ENCODE peak calls at places on chromosomes 12 and 14, in nine cellular contexts. One of them, this sample, is unnamed.

GRCh38 chr12:110575326-110575725 is 7.8 kb downstream of the PPTC7 start:
- DNase-seq in astrocyte: no peak
- DNase-seq in heart right ventricle: no peak
- DNase-seq in PC-9: peak
- DNase-seq in CD4-positive, alpha-beta T cell: no peak
- DNase-seq in H9: no peak
- DNase-seq in mammary epithelial cell: no peak
- DNase-seq in IMR-90: no peak
- DNase-seq in GM23248: no peak
- DNase-seq in this sample: no peak

GRCh38 chr12:3672113-3672509 is 80.8 kb downstream of the CRACR2A start:
- DNase-seq in mammary epithelial cell: no peak
- DNase-seq in IMR-90: no peak
- DNase-seq in PC-9: no peak
- DNase-seq in heart right ventricle: no peak
- DNase-seq in astrocyte: no peak
- DNase-seq in GM23248: no peak
- DNase-seq in H9: no peak
- DNase-seq in CD4-positive, alpha-beta T cell: no peak
- DNase-seq in this sample: no peak

GRCh38 chr14:23408307-23408630 is 196 bp upstream of the MYH6 start:
- DNase-seq in H9: no peak
- DNase-seq in PC-9: no peak
- DNase-seq in GM23248: no peak
- DNase-seq in astrocyte: no peak
- DNase-seq in CD4-positive, alpha-beta T cell: no peak
- DNase-seq in IMR-90: no peak
- DNase-seq in mammary epithelial cell: no peak
- DNase-seq in heart right ventricle: no peak
- DNase-seq in this sample: peak

GRCh38 chr12:121522962-121523361 is 57.9 kb downstream of the KDM2B start:
- DNase-seq in astrocyte: no peak
- DNase-seq in mammary epithelial cell: no peak
- DNase-seq in GM23248: no peak
- DNase-seq in H9: no peak
- DNase-seq in IMR-90: no peak
- DNase-seq in heart right ventricle: no peak
- DNase-seq in CD4-positive, alpha-beta T cell: no peak
- DNase-seq in PC-9: no peak
- DNase-seq in this sample: no peak

GRCh38 chr14:61145258-61145902 is 135.8 kb downstream of the TMEM30B start:
- DNase-seq in GM23248: peak
- DNase-seq in IMR-90: peak
- DNase-seq in CD4-positive, alpha-beta T cell: no peak
- DNase-seq in PC-9: no peak
- DNase-seq in heart right ventricle: no peak
- DNase-seq in H9: no peak
- DNase-seq in mammary epithelial cell: peak
- DNase-seq in astrocyte: peak
- DNase-seq in this sample: no peak

GRCh38 chr14:81625343-81625742 is 91.7 kb upstream of the SEL1L start:
- DNase-seq in astrocyte: no peak
- DNase-seq in IMR-90: no peak
- DNase-seq in heart right ventricle: no peak
- DNase-seq in mammary epithelial cell: peak
- DNase-seq in PC-9: no peak
- DNase-seq in GM23248: peak
- DNase-seq in H9: no peak
- DNase-seq in CD4-positive, alpha-beta T cell: no peak
- DNase-seq in this sample: no peak

GRCh38 chr14:96567289-96567899 is 65.2 kb downstream of the PAPOLA start:
- DNase-seq in GM23248: peak
- DNase-seq in IMR-90: peak
- DNase-seq in heart right ventricle: no peak
- DNase-seq in astrocyte: peak
- DNase-seq in mammary epithelial cell: no peak
- DNase-seq in CD4-positive, alpha-beta T cell: no peak
- DNase-seq in PC-9: no peak
- DNase-seq in H9: no peak
- DNase-seq in this sample: no peak

GRCh38 chr12:57830393-57830792 is 11.9 kb upstream of the AVIL start:
- DNase-seq in PC-9: no peak
- DNase-seq in astrocyte: no peak
- DNase-seq in GM23248: no peak
- DNase-seq in IMR-90: no peak
- DNase-seq in heart right ventricle: no peak
- DNase-seq in H9: no peak
- DNase-seq in mammary epithelial cell: no peak
- DNase-seq in CD4-positive, alpha-beta T cell: no peak
- DNase-seq in this sample: no peak

GRCh38 chr12:10143205-10143604 is 13.2 kb upstream of the CLEC7A start:
- DNase-seq in IMR-90: peak
- DNase-seq in PC-9: no peak
- DNase-seq in heart right ventricle: no peak
- DNase-seq in mammary epithelial cell: no peak
- DNase-seq in GM23248: peak
- DNase-seq in astrocyte: no peak
- DNase-seq in H9: no peak
- DNase-seq in CD4-positive, alpha-beta T cell: no peak
- DNase-seq in this sample: no peak

GRCh38 chr12:6923851-6924250 is 3.9 kb upstream of the ATN1 start:
- DNase-seq in mammary epithelial cell: no peak
- DNase-seq in PC-9: no peak
- DNase-seq in H9: no peak
- DNase-seq in GM23248: no peak
- DNase-seq in astrocyte: no peak
- DNase-seq in heart right ventricle: no peak
- DNase-seq in CD4-positive, alpha-beta T cell: no peak
- DNase-seq in IMR-90: no peak
- DNase-seq in this sample: peak

GRCh38 chr12:6923003-6923732 is 4.6 kb upstream of the ATN1 start:
- DNase-seq in mammary epithelial cell: no peak
- DNase-seq in CD4-positive, alpha-beta T cell: no peak
- DNase-seq in astrocyte: no peak
- DNase-seq in GM23248: no peak
- DNase-seq in PC-9: no peak
- DNase-seq in heart right ventricle: no peak
- DNase-seq in IMR-90: no peak
- DNase-seq in H9: no peak
- DNase-seq in this sample: peak

GRCh38 chr12:6921539-6921938 is 6.2 kb upstream of the ATN1 start:
- DNase-seq in CD4-positive, alpha-beta T cell: no peak
- DNase-seq in H9: no peak
- DNase-seq in mammary epithelial cell: no peak
- DNase-seq in IMR-90: no peak
- DNase-seq in heart right ventricle: no peak
- DNase-seq in astrocyte: no peak
- DNase-seq in PC-9: no peak
- DNase-seq in GM23248: no peak
- DNase-seq in this sample: no peak

GRCh38 chr12:6919588-6919987 is 5.2 kb downstream of the ENO2 start:
- DNase-seq in astrocyte: no peak
- DNase-seq in H9: no peak
- DNase-seq in heart right ventricle: no peak
- DNase-seq in CD4-positive, alpha-beta T cell: no peak
- DNase-seq in IMR-90: no peak
- DNase-seq in GM23248: no peak
- DNase-seq in PC-9: no peak
- DNase-seq in mammary epithelial cell: peak
- DNase-seq in this sample: no peak

GRCh38 chr12:6921996-6922935 is 5.5 kb upstream of the ATN1 start:
- DNase-seq in heart right ventricle: no peak
- DNase-seq in CD4-positive, alpha-beta T cell: no peak
- DNase-seq in H9: no peak
- DNase-seq in astrocyte: no peak
- DNase-seq in GM23248: no peak
- DNase-seq in mammary epithelial cell: peak
- DNase-seq in IMR-90: no peak
- DNase-seq in PC-9: no peak
- DNase-seq in this sample: no peak
- H3K27ac ChIP-seq in heart right ventricle: no peak
- H3K27ac ChIP-seq in CD4-positive, alpha-beta T cell: no peak
- H3K27ac ChIP-seq in H9: no peak
- H3K27ac ChIP-seq in astrocyte: no peak
- H3K27ac ChIP-seq in GM23248: no peak
- H3K27ac ChIP-seq in mammary epithelial cell: no peak
- H3K27ac ChIP-seq in IMR-90: no peak
- H3K27ac ChIP-seq in PC-9: no peak
- H3K27ac ChIP-seq in this sample: no peak

GRCh38 chr14:91138511-91139359 is 24.9 kb downstream of the DGLUCY start:
- DNase-seq in CD4-positive, alpha-beta T cell: no peak
- DNase-seq in mammary epithelial cell: peak
- DNase-seq in IMR-90: no peak
- DNase-seq in astrocyte: no peak
- DNase-seq in heart right ventricle: no peak
- DNase-seq in H9: peak
- DNase-seq in GM23248: peak
- DNase-seq in PC-9: no peak
- DNase-seq in this sample: no peak
- H3K27ac ChIP-seq in CD4-positive, alpha-beta T cell: no peak
- H3K27ac ChIP-seq in mammary epithelial cell: no peak
- H3K27ac ChIP-seq in IMR-90: no peak
- H3K27ac ChIP-seq in astrocyte: no peak
- H3K27ac ChIP-seq in heart right ventricle: no peak
- H3K27ac ChIP-seq in H9: no peak
- H3K27ac ChIP-seq in GM23248: no peak
- H3K27ac ChIP-seq in PC-9: no peak
- H3K27ac ChIP-seq in this sample: no peak

GRCh38 chr12:40105265-40105514 is 691 bp downstream of the SLC2A13 start:
- DNase-seq in IMR-90: no peak
- DNase-seq in PC-9: no peak
- DNase-seq in heart right ventricle: no peak
- DNase-seq in astrocyte: peak
- DNase-seq in H9: no peak
- DNase-seq in GM23248: no peak
- DNase-seq in mammary epithelial cell: no peak
- DNase-seq in CD4-positive, alpha-beta T cell: no peak
- DNase-seq in this sample: no peak
- H3K27ac ChIP-seq in IMR-90: peak
- H3K27ac ChIP-seq in PC-9: no peak
- H3K27ac ChIP-seq in heart right ventricle: peak
- H3K27ac ChIP-seq in astrocyte: peak
- H3K27ac ChIP-seq in H9: no peak
- H3K27ac ChIP-seq in GM23248: no peak
- H3K27ac ChIP-seq in mammary epithelial cell: no peak
- H3K27ac ChIP-seq in CD4-positive, alpha-beta T cell: no peak
- H3K27ac ChIP-seq in this sample: no peak

DNA sequence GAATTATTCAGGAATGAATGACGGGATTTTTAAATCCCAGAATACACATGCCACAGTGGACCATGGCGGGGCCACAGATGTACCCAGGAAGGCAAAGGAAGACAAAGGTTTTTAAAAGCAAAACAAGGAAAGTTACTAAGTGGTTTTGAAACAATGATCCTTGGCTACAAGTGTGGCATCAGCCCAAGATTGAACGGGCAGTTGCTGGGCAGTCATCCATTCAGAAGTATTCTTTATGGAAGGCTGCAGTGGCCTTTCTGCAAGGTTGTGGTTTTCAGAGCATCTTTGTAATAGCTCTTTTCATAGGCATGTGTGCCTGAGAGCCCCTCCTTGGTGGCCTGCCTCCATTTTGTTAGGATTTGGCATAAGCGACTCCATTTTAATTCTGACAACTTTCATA is 13.4 kb upstream of the IFI27 start:
- DNase-seq in IMR-90: no peak
- DNase-seq in astrocyte: no peak
- DNase-seq in H9: no peak
- DNase-seq in CD4-positive, alpha-beta T cell: no peak
- DNase-seq in GM23248: no peak
- DNase-seq in heart right ventricle: no peak
- DNase-seq in mammary epithelial cell: no peak
- DNase-seq in PC-9: no peak
- DNase-seq in this sample: no peak
- H3K27ac ChIP-seq in IMR-90: no peak
- H3K27ac ChIP-seq in astrocyte: no peak
- H3K27ac ChIP-seq in H9: no peak
- H3K27ac ChIP-seq in CD4-positive, alpha-beta T cell: no peak
- H3K27ac ChIP-seq in GM23248: no peak
- H3K27ac ChIP-seq in heart right ventricle: no peak
- H3K27ac ChIP-seq in mammary epithelial cell: no peak
- H3K27ac ChIP-seq in PC-9: no peak
- H3K27ac ChIP-seq in this sample: no peak

GRCh38 chr14:93332032-93332852 is 594 bp downstream of the BTBD7 start:
- DNase-seq in PC-9: peak
- DNase-seq in astrocyte: peak
- DNase-seq in H9: no peak
- DNase-seq in heart right ventricle: peak
- DNase-seq in IMR-90: peak
- DNase-seq in mammary epithelial cell: peak
- DNase-seq in CD4-positive, alpha-beta T cell: no peak
- DNase-seq in GM23248: peak
- DNase-seq in this sample: peak

GRCh38 chr14:93328546-93328945 is 4.3 kb downstream of the BTBD7 start:
- DNase-seq in GM23248: no peak
- DNase-seq in mammary epithelial cell: no peak
- DNase-seq in astrocyte: no peak
- DNase-seq in CD4-positive, alpha-beta T cell: no peak
- DNase-seq in IMR-90: no peak
- DNase-seq in heart right ventricle: no peak
- DNase-seq in PC-9: no peak
- DNase-seq in H9: no peak
- DNase-seq in this sample: no peak

GRCh38 chr14:93330609-93331000 is 2.2 kb downstream of the BTBD7 start:
- DNase-seq in CD4-positive, alpha-beta T cell: no peak
- DNase-seq in heart right ventricle: no peak
- DNase-seq in mammary epithelial cell: peak
- DNase-seq in PC-9: peak
- DNase-seq in astrocyte: no peak
- DNase-seq in H9: no peak
- DNase-seq in GM23248: no peak
- DNase-seq in IMR-90: no peak
- DNase-seq in this sample: no peak

GRCh38 chr14:93331375-93332031 is 1.3 kb downstream of the BTBD7 start:
- DNase-seq in PC-9: no peak
- DNase-seq in IMR-90: no peak
- DNase-seq in mammary epithelial cell: no peak
- DNase-seq in H9: no peak
- DNase-seq in astrocyte: no peak
- DNase-seq in CD4-positive, alpha-beta T cell: no peak
- DNase-seq in GM23248: peak
- DNase-seq in heart right ventricle: peak
- DNase-seq in this sample: peak

DNA sequence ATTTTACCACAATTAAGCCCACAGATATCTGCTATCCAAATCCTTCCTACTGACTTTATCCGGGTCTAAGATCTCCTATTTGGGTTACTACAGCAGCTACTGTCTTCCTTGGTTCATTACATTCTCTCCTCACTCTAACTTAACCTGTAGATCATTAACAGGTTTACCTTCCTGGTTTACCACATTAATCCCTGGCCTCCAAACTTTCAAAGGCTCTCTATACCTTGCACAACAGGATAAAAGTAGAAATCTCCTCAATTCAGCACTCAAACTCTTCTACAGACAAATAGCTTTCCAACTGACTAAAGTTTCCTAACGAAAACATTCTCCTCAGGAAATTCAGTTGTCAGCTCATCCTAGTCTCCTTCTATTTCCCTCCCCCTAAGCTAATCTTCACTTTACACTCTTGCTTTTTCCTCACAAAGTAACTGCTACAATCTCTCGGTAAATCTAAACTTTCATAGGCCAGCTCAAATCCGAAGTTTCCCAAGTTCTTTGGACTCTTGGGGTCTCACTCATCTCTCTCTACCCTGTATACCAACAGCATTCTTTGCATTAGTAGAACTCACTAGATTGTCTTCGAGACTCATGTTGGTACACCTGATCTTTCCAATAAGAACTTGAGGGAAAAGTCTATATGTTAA is 2.7 kb downstream of the BTBD7 start:
- DNase-seq in PC-9: no peak
- DNase-seq in heart right ventricle: no peak
- DNase-seq in CD4-positive, alpha-beta T cell: no peak
- DNase-seq in IMR-90: no peak
- DNase-seq in mammary epithelial cell: no peak
- DNase-seq in astrocyte: no peak
- DNase-seq in GM23248: no peak
- DNase-seq in H9: no peak
- DNase-seq in this sample: no peak
- H3K27ac ChIP-seq in PC-9: peak
- H3K27ac ChIP-seq in heart right ventricle: no peak
- H3K27ac ChIP-seq in CD4-positive, alpha-beta T cell: no peak
- H3K27ac ChIP-seq in IMR-90: no peak
- H3K27ac ChIP-seq in mammary epithelial cell: peak
- H3K27ac ChIP-seq in astrocyte: no peak
- H3K27ac ChIP-seq in GM23248: no peak
- H3K27ac ChIP-seq in H9: no peak
- H3K27ac ChIP-seq in this sample: no peak